ENCODE peak calls at places on chromosome 14, in six cellular contexts. H is SK-N-SH, S is HCT116, V is GM12878, B is K562, G is HepG2. O is an unnamed sample.

GRCh38 chr14:81323621-81324400 is 76.3 kb downstream of the STON2 start:
- DNase-seq in S (peak), H (no peak), B (peak), G (no peak), V (no peak), O (no peak)

GRCh38 chr14:61567838-61568571 is 127.3 kb upstream of the HIF1A start:
- DNase-seq in B (no peak), V (no peak), S (no peak), H (no peak), G (no peak), O (no peak)

GRCh38 chr14:49950275-49951250 is 57.7 kb downstream of the ARF6 start:
- DNase-seq in V (no peak), S (peak), B (no peak), H (no peak), G (no peak), O (no peak)

GRCh38 chr14:55899531-55899930 is 218.7 kb upstream of the PELI2 start:
- DNase-seq in H (no peak), G (no peak), S (no peak), V (no peak), B (no peak), O (no peak)

GRCh38 chr14:64938972-64939816 is 3.4 kb downstream of the GPX2 start:
- DNase-seq in H (no peak), B (no peak), G (no peak), S (no peak), V (no peak), O (no peak)

GRCh38 chr14:61593330-61593729 is 102.0 kb upstream of the HIF1A start:
- DNase-seq in G (no peak), S (no peak), V (no peak), H (no peak), B (no peak), O (no peak)

GRCh38 chr14:103854017-103854808 is 6.8 kb upstream of the PPP1R13B start:
- DNase-seq in V (no peak), B (no peak), S (no peak), H (no peak), G (no peak), O (no peak)

GRCh38 chr14:99510556-99511139 is 29.4 kb downstream of the CCNK start:
- DNase-seq in V (no peak), S (no peak), G (no peak), H (peak), B (no peak), O (no peak)

GRCh38 chr14:80167793-80168448 is 43.4 kb downstream of the DIO2 start:
- DNase-seq in H (no peak), V (no peak), B (no peak), G (no peak), S (no peak), O (no peak)

GRCh38 chr14:61621444-61621843 is 73.9 kb upstream of the HIF1A start:
- DNase-seq in G (no peak), B (no peak), H (no peak), S (no peak), V (no peak), O (no peak)

GRCh38 chr14:87179936-87180335 is 813.0 kb downstream of the GALC start:
- DNase-seq in H (no peak), B (no peak), S (no peak), G (no peak), V (no peak), O (no peak)

GRCh38 chr14:101083564-101084435 is 180.3 kb upstream of the RTL1 start:
- DNase-seq in S (peak), G (peak), V (no peak), B (peak), H (no peak), O (no peak)

GRCh38 chr14:89388853-89389252 is 28.2 kb downstream of the FOXN3 start:
- DNase-seq in V (no peak), H (no peak), G (no peak), S (no peak), B (no peak), O (no peak)
- TF ChIP-seq REST in V (no peak), H (no peak), G (no peak), S (no peak), B (no peak), O (no peak)

GRCh38 chr14:35366048-35366428 is 38.5 kb downstream of the NFKBIA start:
- DNase-seq in G (no peak), H (no peak), B (no peak), S (no peak), V (no peak), O (no peak)
- TF ChIP-seq SIN3A in G (no peak), H (no peak), B (no peak), S (no peak), V (no peak), O (no peak)

GRCh38 chr14:51082394-51082793 is 12.5 kb downstream of the TRIM9 start:
- DNase-seq in B (no peak), S (no peak), G (no peak), H (no peak), V (no peak), O (no peak)
- TF ChIP-seq REST in B (no peak), S (no peak), G (no peak), H (no peak), V (no peak), O (no peak)

GRCh38 chr14:23557521-23557920 is 1.4 kb downstream of the THTPA start:
- DNase-seq in B (no peak), G (no peak), H (no peak), V (no peak), S (no peak), O (no peak)

GRCh38 chr14:23555533-23555881 is 564 bp upstream of the THTPA start:
- DNase-seq in V (no peak), B (peak), H (peak), S (no peak), G (no peak), O (no peak)

GRCh38 chr14:23555882-23556699 is at the start of gene THTPA:
- DNase-seq in G (peak), H (peak), V (peak), B (peak), S (peak), O (no peak)

GRCh38 chr14:23557946-23558345 is 1.9 kb downstream of the THTPA start:
- DNase-seq in B (no peak), S (no peak), V (no peak), H (no peak), G (no peak), O (no peak)

DNA sequence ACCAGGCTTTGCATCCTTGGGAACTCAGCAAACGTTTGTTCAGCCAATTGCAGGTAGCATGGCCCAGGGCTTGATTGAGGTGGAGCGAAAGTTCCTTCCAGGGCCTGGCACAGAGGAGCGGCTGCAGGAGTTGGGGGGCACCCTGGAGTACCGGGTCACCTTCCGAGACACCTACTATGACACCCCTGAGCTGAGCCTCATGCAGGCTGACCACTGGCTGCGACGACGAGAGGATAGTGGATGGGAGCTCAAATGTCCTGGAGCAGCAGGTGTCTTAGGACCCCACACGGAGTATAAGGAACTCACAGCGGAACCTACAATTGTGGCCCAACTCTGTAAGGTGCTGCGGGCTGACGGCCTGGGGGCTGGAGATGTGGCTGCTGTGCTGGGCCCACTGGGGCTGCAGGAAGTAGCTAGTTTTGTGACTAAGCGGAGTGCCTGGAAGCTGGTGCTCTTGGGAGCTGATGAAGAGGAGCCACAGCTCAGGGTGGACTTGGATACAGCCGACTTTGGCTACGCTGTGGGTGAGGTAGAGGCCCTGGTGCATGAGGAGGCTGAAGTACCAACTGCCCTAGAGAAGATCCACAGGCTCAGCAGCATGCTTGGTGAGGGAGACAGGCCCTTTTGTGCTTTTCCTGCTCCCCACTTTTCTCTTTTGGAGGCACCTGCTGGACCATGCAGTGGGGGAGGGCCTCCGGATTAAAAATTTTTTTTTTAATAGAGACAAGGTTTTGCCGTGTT is 799 bp downstream of the THTPA start:
- DNase-seq in G (no peak), H (no peak), B (no peak), S (no peak), V (no peak), O (no peak)
- TF ChIP-seq SIN3A in G (no peak), H (no peak), B (no peak), S (no peak), V (no peak), O (no peak)

O was measured in Panc1.